ENCODE peak calls at places on chromosome 19, in ten cellular contexts. Z, B, P, F, R, E, W, A, D and O are unnamed samples.

GRCh38 chr19:46347572-46347883 is 641 bp downstream of the PPP5C start:
- DNase-seq in Z (no peak), B (no peak), P (no peak), F (no peak), R (no peak), E (no peak), W (no peak), A (no peak), D (no peak), O (no peak)

GRCh38 chr19:56105090-56105701 is 15.9 kb downstream of the ZNF787 start:
- DNase-seq in Z (peak; percentile 91), B (peak; percentile 89), P (peak; percentile 88), F (peak; percentile 49), R (peak; percentile 72), E (no peak), W (peak; percentile 57), A (peak; percentile 88), D (peak; percentile 85), O (no peak)

GRCh38 chr19:44685877-44686276 is 13.1 kb upstream of the CEACAM16 start:
- DNase-seq in Z (no peak), B (no peak), P (no peak), F (peak; percentile 57), R (no peak), E (no peak), W (peak; percentile 60), A (no peak), D (no peak), O (no peak)

GRCh38 chr19:49654581-49654980 is 11.1 kb downstream of the IRF3 start:
- DNase-seq in Z (peak; percentile 67), B (no peak), P (no peak), F (no peak), R (no peak), E (no peak), W (no peak), A (no peak), D (no peak), O (no peak)

GRCh38 chr19:5001547-5002131 is 32.7 kb downstream of the KDM4B start:
- DNase-seq in Z (no peak), B (no peak), P (no peak), F (peak; percentile 76), R (no peak), E (peak; percentile 55), W (peak; percentile 51), A (peak; percentile 42), D (no peak), O (no peak)

GRCh38 chr19:35742121-35742724 is at the start of gene IGFLR1:
- DNase-seq in Z (no peak), B (peak; percentile 67), P (no peak), F (no peak), R (no peak), E (peak; percentile 75), W (no peak), A (no peak), D (no peak), O (no peak)

GRCh38 chr19:58228584-58229254 is at the start of gene ZNF544:
- DNase-seq in Z (peak; percentile 90), B (peak; percentile 80), P (peak; percentile 65), F (peak; percentile 80), R (peak; percentile 66), E (peak; percentile 64), W (peak; percentile 75), A (peak; percentile 83), D (peak; percentile 84), O (no peak)

GRCh38 chr19:12052057-12052570 is 647 bp downstream of the ZNF878 start:
- DNase-seq in Z (no peak), B (no peak), P (no peak), F (peak; percentile 70), R (no peak), E (no peak), W (no peak), A (peak; percentile 11), D (no peak), O (no peak)

GRCh38 chr19:23531231-23531790 is 136.0 kb upstream of the ZNF91 start:
- DNase-seq in Z (no peak), B (no peak), P (no peak), F (no peak), R (no peak), E (no peak), W (no peak), A (no peak), D (no peak), O (no peak)

GRCh38 chr19:29292146-29292545 is 79.2 kb upstream of the UQCRFS1 start:
- DNase-seq in Z (no peak), B (no peak), P (no peak), F (no peak), R (no peak), E (no peak), W (no peak), A (no peak), D (no peak), O (no peak)
- H3K9me3 ChIP-seq in Z (no peaks in the 10 kb centered on the region), B (no peaks in the 10 kb centered on the region), P (no peaks in the 10 kb centered on the region), F (no peaks in the 10 kb centered on the region), R (no peaks in the 10 kb centered on the region), E (no peaks in the 10 kb centered on the region), W (no peaks in the 10 kb centered on the region), A (no peaks in the 10 kb centered on the region), D (no peaks in the 10 kb centered on the region), O (no peaks in the 10 kb centered on the region)

GRCh38 chr19:48023518-48023917 is 20.4 kb downstream of the CABP5 start:
- DNase-seq in Z (no peak), B (no peak), P (no peak), F (no peak), R (no peak), E (no peak), W (no peak), A (no peak), D (no peak), O (no peak)

GRCh38 chr19:48029431-48029830 is 14.4 kb downstream of the CABP5 start:
- DNase-seq in Z (no peak), B (no peak), P (no peak), F (no peak), R (no peak), E (no peak), W (no peak), A (no peak), D (no peak), O (no peak)

GRCh38 chr19:48030073-48030472 is 13.8 kb downstream of the CABP5 start:
- DNase-seq in Z (no peak), B (no peak), P (no peak), F (no peak), R (no peak), E (no peak), W (no peak), A (no peak), D (no peak), O (no peak)

GRCh38 chr19:48023011-48023410 is 20.9 kb downstream of the CABP5 start:
- DNase-seq in Z (no peak), B (no peak), P (no peak), F (no peak), R (no peak), E (no peak), W (no peak), A (no peak), D (no peak), O (no peak)

DNA sequence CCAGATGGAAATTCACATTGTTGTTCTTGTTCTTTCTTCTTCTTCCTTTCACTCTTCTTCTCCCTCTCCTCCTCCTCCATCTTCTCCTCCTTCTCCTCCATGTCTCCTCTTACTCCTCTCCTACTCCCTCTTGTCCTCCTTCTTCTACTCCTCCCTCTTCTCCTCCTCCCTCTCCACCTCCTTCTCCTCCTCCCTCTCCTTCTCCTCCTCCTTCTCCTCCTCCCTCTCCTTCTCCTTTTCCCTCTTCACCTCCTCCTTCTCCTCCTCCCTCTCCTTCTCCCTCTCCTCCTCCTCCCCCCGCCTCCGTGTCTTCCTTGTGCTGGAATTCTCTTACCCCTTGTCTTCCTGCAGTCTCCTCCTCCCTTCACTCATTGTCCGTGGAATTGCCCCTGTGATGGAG is 18.4 kb downstream of the CABP5 start:
- DNase-seq in Z (no peak), B (no peak), P (no peak), F (no peak), R (no peak), E (no peak), W (no peak), A (no peak), D (no peak), O (no peak)
- H3K9me3 ChIP-seq in Z (no peaks in the 10 kb centered on the region), B (no peaks in the 10 kb centered on the region), P (no peaks in the 10 kb centered on the region), F (no peaks in the 10 kb centered on the region), R (no peaks in the 10 kb centered on the region), E (no peaks in the 10 kb centered on the region), W (peaks cover 8% of the 10 kb centered on the region), A (no peaks in the 10 kb centered on the region), D (peaks cover 3% of the 10 kb centered on the region), O (peaks cover 2% of the 10 kb centered on the region)

GRCh38 chr19:15671891-15672579 is 852 bp upstream of the CYP4F12 start:
- DNase-seq in Z (no peak), B (no peak), P (no peak), F (no peak), R (no peak), E (no peak), W (peak; percentile 4), A (no peak), D (no peak), O (no peak)

GRCh38 chr19:15673176-15673654 is 328 bp downstream of the CYP4F12 start:
- DNase-seq in Z (no peak), B (peak; percentile 43), P (no peak), F (no peak), R (no peak), E (no peak), W (no peak), A (no peak), D (peak; percentile 75), O (no peak)

GRCh38 chr19:15669440-15669839 is 3.4 kb upstream of the CYP4F12 start:
- DNase-seq in Z (no peak), B (no peak), P (no peak), F (no peak), R (no peak), E (no peak), W (no peak), A (no peak), D (no peak), O (no peak)

GRCh38 chr19:15672580-15673175 is at the start of gene CYP4F12:
- DNase-seq in Z (peak; percentile 91), B (peak; percentile 96), P (peak; percentile 89), F (peak; percentile 56), R (peak; percentile 80), E (no peak), W (peak; percentile 36), A (peak; percentile 63), D (peak; percentile 98), O (peak; percentile 21)

DNA sequence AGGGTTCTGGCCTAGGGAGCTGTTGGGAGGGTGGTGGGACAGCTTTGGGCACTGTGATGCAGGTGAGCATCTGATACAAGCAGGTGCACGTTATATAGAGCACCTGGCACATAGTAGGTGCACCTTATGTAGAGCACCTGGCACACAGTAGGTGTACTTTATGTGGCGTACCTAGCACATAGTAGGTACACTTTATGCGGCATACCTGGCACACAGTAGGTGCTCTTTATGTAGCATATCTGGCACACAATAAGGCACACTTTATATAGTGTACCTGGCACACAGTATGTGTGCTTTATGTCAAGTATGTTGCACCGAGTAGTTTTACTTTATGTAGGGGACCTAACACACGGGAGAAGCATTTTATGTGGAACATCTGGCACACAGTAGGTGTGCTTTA is 1.6 kb upstream of the CYP4F12 start:
- DNase-seq in Z (no peak), B (no peak), P (no peak), F (no peak), R (no peak), E (no peak), W (no peak), A (no peak), D (no peak), O (no peak)
- H3K9me3 ChIP-seq in Z (peaks cover 2% of the 10 kb centered on the region), B (no peaks in the 10 kb centered on the region), P (no peaks in the 10 kb centered on the region), F (no peaks in the 10 kb centered on the region), R (no peaks in the 10 kb centered on the region), E (no peaks in the 10 kb centered on the region), W (no peaks in the 10 kb centered on the region), A (no peaks in the 10 kb centered on the region), D (no peaks in the 10 kb centered on the region), O (no peaks in the 10 kb centered on the region)

GRCh38 chr19:2438178-2438577 is 10.8 kb upstream of the TIMM13 start:
- DNase-seq in Z (no peak), B (no peak), P (no peak), F (no peak), R (no peak), E (no peak), W (no peak), A (no peak), D (no peak), O (no peak)
- H3K9me3 ChIP-seq in Z (no peaks in the 10 kb centered on the region), B (no peaks in the 10 kb centered on the region), P (no peaks in the 10 kb centered on the region), F (no peaks in the 10 kb centered on the region), R (no peaks in the 10 kb centered on the region), E (no peaks in the 10 kb centered on the region), W (no peaks in the 10 kb centered on the region), A (no peaks in the 10 kb centered on the region), D (no peaks in the 10 kb centered on the region), O (no peaks in the 10 kb centered on the region)